ENCODE peak calls at places on chromosomes 4 and X, in seven cellular contexts. U, A, T, J, B, K and Q are unnamed samples.

GRCh38 chr4:96472103-96472867 is 632.4 kb downstream of the PDHA2 start:
- DNase-seq in U (no peak), A (no peak), T (no peak), J (peak; percentile 4), B (no peak), K (no peak), Q (peak; percentile 20)

GRCh38 chrX:145178268-145178667 is 69.0 kb upstream of the SPANXN1 start:
- DNase-seq in U (no peak), A (no peak), T (no peak), J (no peak), B (no peak), K (no peak), Q (no peak)

GRCh38 chr4:15131551-15131950 is 129.3 kb downstream of the CPEB2 start:
- DNase-seq in U (no peak), A (no peak), T (no peak), J (no peak), B (no peak), K (no peak), Q (no peak)

GRCh38 chrX:115449742-115450141 is 111.2 kb upstream of the PLS3 start:
- DNase-seq in U (no peak), A (no peak), T (peak; percentile 33), J (peak; percentile 56), B (no peak), K (peak; percentile 71), Q (no peak)

GRCh38 chrX:138889152-138889551 is 177.6 kb upstream of the FGF13 start:
- DNase-seq in U (no peak), A (no peak), T (no peak), J (no peak), B (no peak), K (no peak), Q (no peak)

GRCh38 chrX:37599735-37600134 is 28.3 kb downstream of the LANCL3 start:
- DNase-seq in U (no peak), A (no peak), T (peak; percentile 49), J (no peak), B (peak; percentile 30), K (no peak), Q (no peak)

GRCh38 chrX:53445977-53446376 is 11.8 kb upstream of the HSD17B10 start:
- DNase-seq in U (no peak), A (peak; percentile 49), T (peak; percentile 44), J (peak; percentile 15), B (peak; percentile 29), K (peak; percentile 47), Q (no peak)

GRCh38 chr4:20528508-20528907 is 171.8 kb upstream of the PACRGL start:
- DNase-seq in U (no peak), A (no peak), T (no peak), J (peak; percentile 52), B (no peak), K (no peak), Q (peak; percentile 24)

GRCh38 chr4:136637071-136637777 is 895.1 kb downstream of the PCDH18 start:
- DNase-seq in U (no peak), A (peak; percentile 30), T (no peak), J (no peak), B (no peak), K (no peak), Q (no peak)

GRCh38 chr4:94544811-94545210 is 93.1 kb downstream of the PDLIM5 start:
- DNase-seq in U (no peak), A (no peak), T (no peak), J (no peak), B (no peak), K (no peak), Q (no peak)

GRCh38 chrX:137051978-137052640 is 18.3 kb upstream of the GPR101 start:
- DNase-seq in U (peak; percentile 58), A (peak; percentile 63), T (peak; percentile 62), J (peak; percentile 24), B (peak; percentile 81), K (peak; percentile 71), Q (peak; percentile 25)

GRCh38 chr4:170750519-170750918 is 660.8 kb upstream of the AADAT start:
- DNase-seq in U (no peak), A (peak; percentile 22), T (no peak), J (no peak), B (no peak), K (no peak), Q (no peak)

GRCh38 chr4:123740236-123740635 is 343.6 kb downstream of the SPRY1 start:
- DNase-seq in U (no peak), A (no peak), T (no peak), J (no peak), B (no peak), K (no peak), Q (no peak)

GRCh38 chr4:27917381-27917780 is 1056.7 kb downstream of the STIM2 start:
- DNase-seq in U (no peak), A (no peak), T (no peak), J (no peak), B (no peak), K (no peak), Q (no peak)

GRCh38 chrX:20066968-20067708 is 49.6 kb downstream of the MAP7D2 start:
- DNase-seq in U (no peak), A (peak; percentile 63), T (no peak), J (peak; percentile 57), B (peak; percentile 52), K (no peak), Q (peak; percentile 42)

GRCh38 chr4:181687116-181687515 is 556.1 kb upstream of the TENM3 start:
- DNase-seq in U (no peak), A (no peak), T (no peak), J (peak; percentile 73), B (no peak), K (no peak), Q (no peak)

GRCh38 chr4:106034205-106034604 is 138.9 kb downstream of the NPNT start:
- DNase-seq in U (no peak), A (no peak), T (no peak), J (peak; percentile 55), B (no peak), K (no peak), Q (no peak)

GRCh38 chr4:113691676-113692075 is 69.9 kb downstream of the CAMK2D start:
- DNase-seq in U (no peak), A (no peak), T (no peak), J (no peak), B (no peak), K (no peak), Q (no peak)

GRCh38 chr4:47662975-47663374 is 174.9 kb downstream of the CORIN start:
- DNase-seq in U (no peak), A (peak; percentile 22), T (no peak), J (no peak), B (no peak), K (no peak), Q (no peak)

GRCh38 chrX:129931411-129932136 is 25.6 kb downstream of the UTP14A start:
- DNase-seq in U (peak; percentile 14), A (peak; percentile 94), T (peak; percentile 88), J (peak; percentile 90), B (peak; percentile 73), K (peak; percentile 94), Q (peak; percentile 55)

GRCh38 chr4:15234585-15235126 is 193.2 kb upstream of the C1QTNF7 start:
- DNase-seq in U (no peak), A (no peak), T (no peak), J (peak; percentile 96), B (no peak), K (no peak), Q (peak; percentile 81)

GRCh38 chr4:139367421-139368090 is 65.3 kb upstream of the NDUFC1 start:
- DNase-seq in U (no peak), A (no peak), T (no peak), J (peak; percentile 84), B (no peak), K (no peak), Q (no peak)